ENCODE peak calls at places on chromosomes 6 and 20, in four cellular contexts. L is astrocyte; T is esophagus squamous epithelium; Q is CD4-positive, alpha-beta memory T cell. I is an unnamed sample.

GRCh38 chr6:167444602-167445346 is 119.9 kb downstream of the TTLL2 start:
- DNase-seq in Q (no peak), T (no peak), L (no peak), I (no peak)

GRCh38 chr6:169156108-169156821 is 97.4 kb downstream of the THBS2 start:
- DNase-seq in Q (no peak), L (peak; percentile 43), T (no peak), I (no peak)

GRCh38 chr6:135438907-135439535 is 58.5 kb downstream of the AHI1 start:
- DNase-seq in L (no peak), T (no peak), Q (peak; percentile 6), I (peak; percentile 28)

GRCh38 chr6:92125681-92126080 is 1293.7 kb downstream of the EPHA7 start:
- DNase-seq in L (no peak), T (no peak), Q (no peak), I (no peak)

GRCh38 chr20:38187512-38187911 is 22.4 kb upstream of the TGM2 start:
- DNase-seq in T (no peak), L (no peak), Q (no peak), I (no peak)

GRCh38 chr20:5996765-5997164 is 46.3 kb downstream of the MCM8 start:
- DNase-seq in T (no peak), Q (peak; percentile 63), L (no peak), I (peak; percentile 25)

GRCh38 chr20:381581-382290 is 1.2 kb downstream of the TRIB3 start:
- DNase-seq in T (peak; percentile 46), L (peak; percentile 47), Q (peak; percentile 60), I (peak; percentile 69)

GRCh38 chr6:79544299-79544927 is 7.2 kb upstream of the LCA5 start:
- DNase-seq in L (peak; percentile 89), T (no peak), Q (no peak), I (no peak)

GRCh38 chr6:12482386-12482785 is 192.2 kb downstream of the EDN1 start:
- DNase-seq in T (no peak), Q (no peak), L (no peak), I (no peak)

GRCh38 chr6:110542311-110543024 is 66.1 kb upstream of the SLC22A16 start:
- DNase-seq in L (no peak), T (no peak), Q (no peak), I (no peak)

GRCh38 chr6:9699890-9700289 is 715.0 kb downstream of the TFAP2A start:
- DNase-seq in Q (no peak), L (no peak), T (no peak), I (no peak)

GRCh38 chr20:57392130-57392445 is 892 bp downstream of the RBM38 start:
- DNase-seq in T (no peak), L (no peak), Q (no peak), I (peak; percentile 25)

GRCh38 chr6:88869263-88870023 is 94.0 kb downstream of the RNGTT start:
- DNase-seq in Q (no peak), T (no peak), L (peak; percentile 61), I (no peak)

GRCh38 chr6:15754035-15754705 is 91.3 kb upstream of the DTNBP1 start:
- DNase-seq in Q (no peak), T (no peak), L (peak; percentile 45), I (no peak)

GRCh38 chr20:11891081-11891826 is 26.4 kb upstream of the BTBD3 start:
- DNase-seq in T (no peak), L (peak; percentile 22), Q (no peak), I (peak; percentile 9)

GRCh38 chr6:152454003-152454402 is 183.2 kb downstream of the SYNE1 start:
- DNase-seq in L (no peak), Q (no peak), T (no peak), I (no peak)

GRCh38 chr6:151004415-151005024 is 139.0 kb downstream of the MTHFD1L start:
- DNase-seq in Q (no peak), L (peak; percentile 96), T (no peak), I (no peak)

GRCh38 chr6:148193063-148193680 is 149.5 kb upstream of the SASH1 start:
- DNase-seq in L (peak; percentile 78), T (no peak), Q (no peak), I (no peak)

GRCh38 chr20:48722737-48723191 is 105.0 kb downstream of the PREX1 start:
- DNase-seq in Q (no peak), T (no peak), L (peak; percentile 19), I (no peak)

GRCh38 chr6:112296694-112297093 is 42.3 kb upstream of the LAMA4 start:
- DNase-seq in Q (no peak), T (no peak), L (no peak), I (no peak)

GRCh38 chr6:143160439-143161220 is 99.9 kb downstream of the AIG1 start:
- DNase-seq in T (no peak), Q (no peak), L (no peak), I (no peak)

GRCh38 chr6:109527989-109528388 is 45.0 kb upstream of the ZBTB24 start:
- DNase-seq in Q (no peak), L (no peak), T (no peak), I (no peak)

GRCh38 chr6:148800535-148800934 is 53.7 kb downstream of the UST start:
- DNase-seq in T (no peak), Q (no peak), L (peak; percentile 71), I (no peak)

GRCh38 chr6:138691595-138692057 is 81.9 kb upstream of the CCDC28A start:
- DNase-seq in Q (no peak), L (peak; percentile 91), T (no peak), I (no peak)

GRCh38 chr6:89583559-89583958 is 55.0 kb downstream of the LYRM2 start:
- DNase-seq in L (no peak), Q (no peak), T (no peak), I (no peak)

GRCh38 chr20:53074811-53075314 is 102.7 kb downstream of the TSHZ2 start:
- DNase-seq in T (no peak), Q (no peak), L (peak; percentile 87), I (no peak)

GRCh38 chr20:62019881-62020492 is 45.7 kb downstream of the TAF4 start:
- DNase-seq in L (no peak), Q (no peak), T (no peak), I (no peak)

GRCh38 chr6:29723666-29724588 is 693 bp downstream of the HLA-F start:
- DNase-seq in Q (peak; percentile 70), L (no peak), T (no peak), I (peak; percentile 27)

GRCh38 chr20:45036044-45036755 is 64.7 kb downstream of the KCNS1 start:
- DNase-seq in Q (no peak), T (no peak), L (peak; percentile 58), I (no peak)

GRCh38 chr6:84645563-84646266 is 118.7 kb downstream of the TBX18 start:
- DNase-seq in L (peak; percentile 80), T (no peak), Q (no peak), I (no peak)

GRCh38 chr20:49445176-49445575 is 37.3 kb downstream of the KCNB1 start:
- DNase-seq in T (no peak), L (no peak), Q (no peak), I (no peak)

GRCh38 chr20:39762716-39763115 is 800.6 kb downstream of the DHX35 start:
- DNase-seq in L (no peak), T (no peak), Q (no peak), I (no peak)

GRCh38 chr20:1286267-1287036 is 20.4 kb downstream of the SNPH start:
- DNase-seq in T (no peak), L (no peak), Q (peak; percentile 31), I (no peak)

GRCh38 chr6:71385111-71385822 is 96.7 kb downstream of the OGFRL1 start:
- DNase-seq in T (no peak), L (no peak), Q (no peak), I (no peak)

GRCh38 chr20:31606928-31607639 is 2.0 kb downstream of the ID1 start:
- DNase-seq in Q (no peak), L (peak; percentile 81), T (no peak), I (no peak)

GRCh38 chr6:164412566-164412965 is 896.8 kb downstream of the C6orf118 start:
- DNase-seq in T (no peak), L (no peak), Q (no peak), I (no peak)

GRCh38 chr6:164419099-164419498 is 890.3 kb downstream of the C6orf118 start:
- DNase-seq in L (no peak), T (no peak), Q (no peak), I (no peak)

GRCh38 chr6:164417537-164417936 is 891.9 kb downstream of the C6orf118 start:
- DNase-seq in Q (no peak), T (no peak), L (no peak), I (no peak)

GRCh38 chr6:164415832-164416563 is 893.4 kb downstream of the C6orf118 start:
- DNase-seq in L (no peak), Q (no peak), T (no peak), I (no peak)

GRCh38 chr6:164414695-164415094 is 894.7 kb downstream of the C6orf118 start:
- DNase-seq in L (no peak), T (no peak), Q (no peak), I (no peak)
- H3K27ac ChIP-seq in L (no peak overlapping the region), T (no peak overlapping the region), Q (no peak overlapping the region), I (no peak overlapping the region)

GRCh38 chr6:24907959-24908358 is 27.8 kb downstream of the RIPOR2 start:
- DNase-seq in L (no peak), T (no peak), Q (no peak), I (no peak)
- H3K4me3 ChIP-seq in L (no peak overlapping the region), T (no peak overlapping the region), Q (no peak overlapping the region), I (peak overlapping the region; percentile 1)

DNA sequence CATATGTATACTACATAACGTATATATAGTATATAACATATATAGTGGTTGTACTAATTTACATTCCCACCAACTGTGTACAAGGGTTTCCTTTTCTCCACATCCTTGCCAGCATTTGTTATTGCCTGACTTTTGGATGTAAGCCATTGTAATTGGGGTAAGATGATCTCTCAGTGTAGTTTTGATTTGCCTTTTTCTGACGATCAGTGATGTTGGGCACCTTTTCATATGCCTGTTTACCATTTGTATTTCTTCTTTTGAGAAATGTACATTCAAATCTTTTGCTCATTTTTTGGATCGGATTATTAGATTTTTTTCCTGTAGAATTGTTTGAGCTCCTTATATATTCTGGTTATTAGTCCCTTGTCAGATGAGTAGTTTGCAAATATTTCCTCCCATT is 11.4 kb downstream of the SYNJ2 start:
- DNase-seq in Q (no peak), T (no peak), L (no peak), I (no peak)
- H3K27ac ChIP-seq in Q (no peak overlapping the region), T (no peak overlapping the region), L (no peak overlapping the region), I (no peak overlapping the region)

DNA sequence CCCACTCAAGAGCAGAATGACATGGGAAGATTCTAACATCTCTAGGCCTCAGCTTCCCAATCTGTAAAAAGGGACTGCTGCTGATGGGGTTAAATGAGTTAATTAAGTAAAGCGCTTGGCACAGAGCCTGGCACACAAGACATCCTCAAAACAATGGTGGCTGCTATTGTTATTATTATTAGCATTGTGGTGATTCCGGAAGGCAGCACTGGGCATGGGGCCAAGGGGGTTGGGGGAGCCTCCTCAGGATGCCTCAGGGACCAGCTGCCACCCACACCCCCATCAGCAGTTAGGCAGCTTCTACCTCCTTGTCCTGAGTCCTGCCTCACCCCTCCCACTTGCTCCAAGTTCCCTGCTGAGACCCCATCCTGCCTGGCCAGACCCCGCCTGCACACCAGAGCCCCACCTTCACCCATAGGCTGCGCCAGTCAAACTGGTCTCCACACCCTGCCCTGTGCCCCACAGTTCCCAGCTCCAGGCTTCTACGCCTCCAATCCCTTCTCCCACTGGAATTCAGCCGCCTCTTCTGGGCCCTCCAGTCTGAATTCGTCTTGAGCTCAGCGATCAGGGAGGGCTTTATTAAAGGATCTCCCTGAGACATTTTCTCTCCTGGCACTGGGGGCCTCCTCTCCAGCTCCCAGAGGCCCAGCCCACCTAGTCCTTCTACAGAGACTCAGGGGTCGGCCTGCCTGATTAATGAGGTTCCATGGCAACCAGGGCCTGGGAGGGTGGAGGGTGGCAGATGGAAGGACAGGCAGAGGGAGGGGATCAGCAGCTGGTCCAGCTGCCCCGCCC is 1.5 kb downstream of the E2F1 start:
- DNase-seq in T (no peak), Q (no peak), L (no peak), I (no peak)
- H3K4me3 ChIP-seq in T (peak overlapping the region; percentile 38), Q (no peak overlapping the region), L (peak overlapping the region; percentile 53), I (no peak overlapping the region)

I was measured in naive thymus-derived CD4-positive, alpha-beta T cell.